ENCODE peak calls at places on chromosomes 13 and 19, in five cellular contexts. E, L, U, P and J are unnamed samples.

GRCh38 chr13:48006396-48006795 is 5.3 kb upstream of the SUCLA2 start:
- DNase-seq in E (no peak), L (peak; percentile 27), U (no peak), P (no peak), J (no peak)

GRCh38 chr13:41562083-41562482 is 104.7 kb downstream of the RGCC start:
- DNase-seq in E (no peak), L (peak; percentile 82), U (peak; percentile 29), P (no peak), J (no peak)

GRCh38 chr13:48571121-48571901 is 38.4 kb upstream of the RCBTB2 start:
- DNase-seq in E (no peak), L (peak; percentile 71), U (no peak), P (no peak), J (no peak)

GRCh38 chr13:73103238-73103637 is 44.4 kb downstream of the KLF5 start:
- DNase-seq in E (no peak), L (no peak), U (no peak), P (no peak), J (no peak)

GRCh38 chr13:32314968-32315254 is 252 bp downstream of the ZAR1L start:
- DNase-seq in E (no peak), L (peak; percentile 49), U (peak; percentile 73), P (no peak), J (no peak)

GRCh38 chr19:49949735-49950589 is 11.0 kb downstream of the SIGLEC11 start:
- DNase-seq in E (no peak), L (no peak), U (no peak), P (no peak), J (no peak)

GRCh38 chr13:108851660-108852059 is 222.2 kb downstream of the MYO16 start:
- DNase-seq in E (no peak), L (no peak), U (no peak), P (no peak), J (no peak)

GRCh38 chr19:32233091-32233490 is 112.3 kb upstream of the ZNF507 start:
- DNase-seq in E (no peak), L (no peak), U (no peak), P (no peak), J (no peak)

GRCh38 chr19:56504581-56504980 is 3.1 kb upstream of the ZNF471 start:
- DNase-seq in E (no peak), L (peak; percentile 63), U (no peak), P (no peak), J (no peak)

GRCh38 chr13:100301418-100301817 is 212.5 kb downstream of the PCCA start:
- DNase-seq in E (no peak), L (peak; percentile 6), U (peak; percentile 89), P (no peak), J (no peak)

GRCh38 chr13:42270160-42270856 is 1.6 kb upstream of the AKAP11 start:
- DNase-seq in E (no peak), L (no peak), U (no peak), P (no peak), J (no peak)

DNA sequence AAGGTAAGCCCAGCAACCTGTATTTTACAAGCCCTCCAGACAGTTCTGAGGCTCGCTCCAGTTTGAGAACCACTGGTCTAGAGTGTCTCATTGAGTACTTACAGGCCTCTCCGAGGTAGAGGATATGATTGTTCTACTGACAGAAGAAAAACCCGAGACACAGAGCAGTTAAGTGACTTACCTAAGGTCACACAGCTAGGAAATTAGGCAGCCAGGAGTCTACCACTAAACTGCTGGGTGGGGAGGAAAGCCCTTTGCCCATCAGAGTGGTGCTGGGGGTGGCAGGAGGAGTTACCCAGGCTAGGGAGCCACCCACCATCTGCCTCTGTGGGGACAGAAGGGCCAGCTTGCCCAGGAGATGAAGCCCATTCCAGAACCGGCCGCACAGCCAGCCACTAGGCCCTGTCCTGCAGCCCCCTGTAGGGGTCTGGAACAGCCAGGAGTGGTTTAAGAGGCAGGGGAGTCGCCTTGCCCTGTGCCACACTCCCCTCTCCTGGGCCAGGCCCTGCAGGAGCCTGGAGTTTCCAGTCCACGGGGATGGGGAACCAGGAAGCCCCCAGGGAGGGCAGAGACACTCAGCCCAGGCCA is 703 bp downstream of the RASGRP4 start:
- DNase-seq in E (no peak), L (no peak), U (no peak), P (no peak), J (no peak)
- TF ChIP-seq CTCF in E (no peak), L (no peak), U (no peak), P (no peak), J (no peak)

GRCh38 chr13:91401916-91402315 is 3.5 kb downstream of the GPC5 start:
- DNase-seq in E (no peak), L (no peak), U (no peak), P (no peak), J (no peak)

GRCh38 chr13:91405240-91405639 is 6.8 kb downstream of the GPC5 start:
- DNase-seq in E (no peak), L (no peak), U (no peak), P (no peak), J (no peak)

GRCh38 chr13:91409661-91410060 is 11.2 kb downstream of the GPC5 start:
- DNase-seq in E (no peak), L (no peak), U (no peak), P (no peak), J (no peak)

GRCh38 chr13:91406619-91407018 is 8.2 kb downstream of the GPC5 start:
- DNase-seq in E (no peak), L (peak; percentile 61), U (peak; percentile 85), P (peak; percentile 45), J (no peak)
- TF ChIP-seq CTCF in E (no peak), L (peak; percentile 62), U (peak; percentile 73), P (peak; percentile 25), J (peak; percentile 50)

GRCh38 chr19:42177686-42178019 is 39.8 kb downstream of the DEDD2 start:
- DNase-seq in E (no peak), L (no peak), U (no peak), P (no peak), J (no peak)

GRCh38 chr19:42176990-42177685 is 40.3 kb downstream of the DEDD2 start:
- DNase-seq in E (peak; percentile 75), L (peak; percentile 72), U (peak; percentile 88), P (peak; percentile 70), J (peak; percentile 65)

GRCh38 chr19:42176649-42176989 is 40.9 kb downstream of the DEDD2 start:
- DNase-seq in E (no peak), L (no peak), U (no peak), P (no peak), J (no peak)

GRCh38 chr19:42179501-42179817 is 38.0 kb downstream of the DEDD2 start:
- DNase-seq in E (no peak), L (no peak), U (no peak), P (no peak), J (no peak)

GRCh38 chr19:42178791-42179500 is 38.5 kb downstream of the DEDD2 start:
- DNase-seq in E (no peak), L (no peak), U (peak; percentile 33), P (no peak), J (no peak)
- TF ChIP-seq CTCF in E (no peak), L (peak; percentile 42), U (peak; percentile 58), P (no peak), J (peak; percentile 50)

DNA sequence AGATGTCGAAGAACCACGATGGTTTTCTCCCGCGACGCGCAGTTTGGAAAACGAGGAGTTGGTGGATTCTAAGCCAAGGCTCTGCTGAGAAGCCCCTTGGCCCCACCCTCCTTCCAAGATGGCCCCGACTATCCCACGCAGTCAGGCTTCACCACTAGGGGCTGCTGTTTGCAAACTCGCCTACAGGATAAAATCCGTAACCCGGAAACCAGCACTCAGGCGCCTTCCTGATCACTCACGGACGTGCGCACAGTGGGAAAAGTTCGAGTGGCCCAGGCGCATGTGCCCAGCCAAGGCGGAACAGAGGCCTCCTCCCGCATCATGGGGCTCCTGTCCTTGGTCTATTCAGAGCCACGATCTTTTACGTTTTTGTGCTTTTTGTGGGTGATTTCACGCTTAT is 19.2 kb upstream of the UQCR11 start:
- DNase-seq in E (no peak), L (peak; percentile 49), U (peak; percentile 92), P (peak; percentile 61), J (peak; percentile 42)
- TF ChIP-seq CTCF in E (peak; percentile 61), L (peak; percentile 60), U (peak; percentile 95), P (peak; percentile 39), J (peak; percentile 67)

GRCh38 chr19:30330266-30330665 is 41.9 kb upstream of the ZNF536 start:
- DNase-seq in E (no peak), L (no peak), U (no peak), P (no peak), J (no peak)
- TF ChIP-seq CTCF in E (no peak), L (no peak), U (no peak), P (no peak), J (no peak)

GRCh38 chr13:24900507-24900906 is 136.5 kb downstream of the RNF17 start:
- DNase-seq in E (no peak), L (no peak), U (no peak), P (no peak), J (no peak)
- TF ChIP-seq CTCF in E (no peak), L (no peak), U (no peak), P (no peak), J (no peak)